ENCODE peak calls at places on chromosomes 2 and 18, in seven cellular contexts. A is NCI-H774, Q is lower leg skin, M is type B pancreatic cell, D is tibial nerve, P is mesenteric fat pad, R is osteoblast. Z is an unnamed sample.

GRCh38 chr2:27551514-27551913 is 31.3 kb upstream of the ZNF512 start:
- DNase-seq in A (no peak), Q (no peak), M (no peak), D (no peak), P (no peak), R (no peak), Z (no peak)

GRCh38 chr18:43012951-43013350 is 102.5 kb downstream of the RIT2 start:
- DNase-seq in A (no peak), Q (no peak), M (no peak), D (no peak), P (no peak), R (no peak), Z (no peak)

GRCh38 chr2:42342061-42342794 is 18.8 kb downstream of the COX7A2L start:
- DNase-seq in A (no peak), Q (no peak), M (no peak), D (peak), P (no peak), R (peak), Z (no peak)

GRCh38 chr18:23584019-23584970 is 2.0 kb downstream of the NPC1 start:
- DNase-seq in A (no peak), Q (no peak), M (no peak), D (no peak), P (no peak), R (no peak), Z (no peak)

GRCh38 chr2:127314193-127314988 is 20.4 kb upstream of the ERCC3 start:
- DNase-seq in A (peak), Q (no peak), M (no peak), D (no peak), P (no peak), R (no peak), Z (no peak)

GRCh38 chr2:160355080-160355479 is 138.5 kb downstream of the RBMS1 start:
- DNase-seq in A (no peak), Q (no peak), M (no peak), D (no peak), P (no peak), R (no peak), Z (no peak)

GRCh38 chr2:232520088-232520487 is at the start of gene PRSS56:
- DNase-seq in A (no peak), Q (no peak), M (no peak), D (no peak), P (no peak), R (no peak), Z (no peak)

GRCh38 chr2:9163306-9164111 is 43.1 kb upstream of the ASAP2 start:
- DNase-seq in A (no peak), Q (no peak), M (no peak), D (no peak), P (no peak), R (peak), Z (no peak)

GRCh38 chr18:43751203-43751602 is 473.9 kb upstream of the SYT4 start:
- DNase-seq in A (no peak), Q (no peak), M (no peak), D (no peak), P (no peak), R (no peak), Z (no peak)

GRCh38 chr2:217954469-217954868 is 48.3 kb downstream of the TNS1 start:
- DNase-seq in A (no peak), Q (no peak), M (no peak), D (peak), P (no peak), R (no peak), Z (peak)

GRCh38 chr2:191845876-191846786 is 757 bp downstream of the CAVIN2 start:
- DNase-seq in A (no peak), Q (no peak), M (no peak), D (no peak), P (no peak), R (no peak), Z (no peak)

GRCh38 chr2:199833525-199833924 is 17.5 kb downstream of the FTCDNL1 start:
- DNase-seq in A (peak), Q (no peak), M (no peak), D (no peak), P (no peak), R (no peak), Z (peak)

GRCh38 chr2:30408961-30409387 is 38.1 kb upstream of the LCLAT1 start:
- DNase-seq in A (no peak), Q (no peak), M (no peak), D (no peak), P (no peak), R (peak), Z (no peak)

GRCh38 chr2:58601017-58601416 is 359.9 kb upstream of the FANCL start:
- DNase-seq in A (no peak), Q (no peak), M (no peak), D (no peak), P (no peak), R (no peak), Z (no peak)

GRCh38 chr2:45009303-45009927 is at the start of gene SIX2:
- DNase-seq in A (peak), Q (peak), M (peak), D (peak), P (no peak), R (peak), Z (peak)

GRCh38 chr2:40511661-40512213 is 59.8 kb upstream of the SLC8A1 start:
- DNase-seq in A (no peak), Q (no peak), M (no peak), D (no peak), P (no peak), R (peak), Z (no peak)

GRCh38 chr2:46485002-46485401 is 5.6 kb downstream of the TMEM247 start:
- DNase-seq in A (no peak), Q (peak), M (no peak), D (no peak), P (no peak), R (no peak), Z (no peak)

GRCh38 chr18:45014047-45014501 is 333.4 kb downstream of the SETBP1 start:
- DNase-seq in A (no peak), Q (no peak), M (no peak), D (no peak), P (no peak), R (peak), Z (no peak)

GRCh38 chr2:194672994-194673393 is 984.0 kb upstream of the SLC39A10 start:
- DNase-seq in A (no peak), Q (no peak), M (no peak), D (no peak), P (no peak), R (no peak), Z (no peak)

GRCh38 chr2:47272031-47272864 is 117.1 kb upstream of the STPG4 start:
- DNase-seq in A (peak), Q (peak), M (peak), D (peak), P (peak), R (peak), Z (peak)

GRCh38 chr2:127584047-127584446 is 48.6 kb downstream of the MYO7B start:
- DNase-seq in A (no peak), Q (peak), M (no peak), D (no peak), P (peak), R (peak), Z (no peak)

GRCh38 chr2:160207804-160208661 is 8.0 kb upstream of the ITGB6 start:
- DNase-seq in A (no peak), Q (peak), M (no peak), D (peak), P (no peak), R (peak), Z (no peak)

GRCh38 chr2:8851811-8852560 is 14.6 kb upstream of the KIDINS220 start:
- DNase-seq in A (no peak), Q (no peak), M (no peak), D (no peak), P (no peak), R (no peak), Z (no peak)

GRCh38 chr2:2252179-2252578 is 78.9 kb downstream of the MYT1L start:
- DNase-seq in A (no peak), Q (peak), M (no peak), D (no peak), P (peak), R (no peak), Z (no peak)

GRCh38 chr2:70371753-70372152 is 69.9 kb upstream of the FAM136A start:
- DNase-seq in A (no peak), Q (no peak), M (no peak), D (no peak), P (no peak), R (peak), Z (no peak)

GRCh38 chr2:191362841-191363240 is 117.6 kb downstream of the MYO1B start:
- DNase-seq in A (no peak), Q (no peak), M (no peak), D (no peak), P (no peak), R (no peak), Z (no peak)

GRCh38 chr18:37252854-37253396 is 312.7 kb downstream of the CELF4 start:
- DNase-seq in A (no peak), Q (no peak), M (no peak), D (no peak), P (no peak), R (peak), Z (no peak)

GRCh38 chr2:1462984-1463383 is 49.7 kb downstream of the TPO start:
- DNase-seq in A (no peak), Q (no peak), M (no peak), D (no peak), P (peak), R (no peak), Z (no peak)

GRCh38 chr18:55435592-55435991 is 152.4 kb downstream of the TCF4 start:
- DNase-seq in A (no peak), Q (no peak), M (no peak), D (no peak), P (no peak), R (peak), Z (no peak)

GRCh38 chr18:30679285-30679930 is 363.1 kb downstream of the DSC3 start:
- DNase-seq in A (no peak), Q (no peak), M (no peak), D (no peak), P (no peak), R (no peak), Z (no peak)

GRCh38 chr18:74191577-74191976 is 43.3 kb downstream of the TIMM21 start:
- DNase-seq in A (no peak), Q (no peak), M (no peak), D (no peak), P (no peak), R (no peak), Z (no peak)

GRCh38 chr2:234363011-234363487 is 133.8 kb downstream of the ARL4C start:
- DNase-seq in A (peak), Q (no peak), M (no peak), D (no peak), P (no peak), R (no peak), Z (peak)

GRCh38 chr2:120470041-120470716 is 124.2 kb downstream of the INHBB start:
- DNase-seq in A (peak), Q (peak), M (no peak), D (peak), P (peak), R (peak), Z (peak)

GRCh38 chr2:152651834-152652233 is 65.4 kb downstream of the PRPF40A start:
- DNase-seq in A (no peak), Q (no peak), M (no peak), D (no peak), P (no peak), R (no peak), Z (no peak)

GRCh38 chr2:104412384-104412783 is 441.5 kb upstream of the POU3F3 start:
- DNase-seq in A (peak), Q (no peak), M (no peak), D (no peak), P (no peak), R (no peak), Z (no peak)

GRCh38 chr2:126543081-126543480 is 112.9 kb upstream of the GYPC start:
- DNase-seq in A (no peak), Q (no peak), M (no peak), D (no peak), P (no peak), R (no peak), Z (no peak)

GRCh38 chr2:232405943-232406510 is 617 bp upstream of the ALPG start:
- DNase-seq in A (no peak), Q (peak), M (no peak), D (no peak), P (peak), R (no peak), Z (no peak)

GRCh38 chr2:178513876-178514275 is 33.6 kb downstream of the PLEKHA3 start:
- DNase-seq in A (no peak), Q (no peak), M (no peak), D (no peak), P (no peak), R (no peak), Z (no peak)

GRCh38 chr2:120902532-120903088 is 166.9 kb downstream of the GLI2 start:
- DNase-seq in A (no peak), Q (no peak), M (no peak), D (no peak), P (no peak), R (no peak), Z (no peak)